ENCODE peak calls at places on chromosome 5, in five cellular contexts. D, R, N, U and I are unnamed samples.

GRCh38 chr5:168931638-168932345 is 352.6 kb upstream of the PANK3 start:
- DNase-seq in D (no peak), R (no peak), N (no peak), U (no peak), I (no peak)

GRCh38 chr5:147481857-147482256 is 28.0 kb downstream of the DPYSL3 start:
- DNase-seq in D (no peak), R (no peak), N (no peak), U (no peak), I (no peak)

GRCh38 chr5:175548899-175549311 is 70.5 kb downstream of the SFXN1 start:
- DNase-seq in D (no peak), R (no peak), N (no peak), U (no peak), I (no peak)

GRCh38 chr5:120599576-120599975 is 135.5 kb downstream of the PRR16 start:
- DNase-seq in D (no peak), R (no peak), N (no peak), U (no peak), I (no peak)

GRCh38 chr5:125700380-125700856 is 722.8 kb upstream of the GRAMD2B start:
- DNase-seq in D (no peak), R (no peak), N (no peak), U (peak; percentile 38), I (no peak)

GRCh38 chr5:109936091-109936490 is 246.4 kb downstream of the MAN2A1 start:
- DNase-seq in D (no peak), R (no peak), N (no peak), U (no peak), I (no peak)

GRCh38 chr5:141787376-141787775 is 90.8 kb downstream of the PCDH1 start:
- DNase-seq in D (peak; percentile 64), R (no peak), N (no peak), U (no peak), I (no peak)

GRCh38 chr5:76326559-76327351 is 76.3 kb upstream of the IQGAP2 start:
- DNase-seq in D (peak; percentile 74), R (no peak), N (no peak), U (no peak), I (no peak)

GRCh38 chr5:77312411-77312810 is 101.9 kb downstream of the PDE8B start:
- DNase-seq in D (no peak), R (no peak), N (no peak), U (peak; percentile 7), I (no peak)

GRCh38 chr5:76547242-76547890 is 75.8 kb downstream of the F2RL2 start:
- DNase-seq in D (peak; percentile 36), R (no peak), N (no peak), U (no peak), I (peak; percentile 15)

GRCh38 chr5:72021651-72022357 is 85.5 kb upstream of the MAP1B start:
- DNase-seq in D (no peak), R (no peak), N (no peak), U (no peak), I (no peak)

GRCh38 chr5:159893020-159893695 is 23.1 kb upstream of the ADRA1B start:
- DNase-seq in D (no peak), R (no peak), N (no peak), U (no peak), I (no peak)

GRCh38 chr5:88683506-88684135 is 199.4 kb downstream of the MEF2C start:
- DNase-seq in D (peak; percentile 76), R (no peak), N (no peak), U (peak; percentile 48), I (no peak)

GRCh38 chr5:10699281-10699874 is 61.7 kb downstream of the DAP start:
- DNase-seq in D (no peak), R (no peak), N (no peak), U (no peak), I (no peak)

GRCh38 chr5:34524123-34524522 is 132.0 kb upstream of the RAI14 start:
- DNase-seq in D (no peak), R (no peak), N (no peak), U (peak; percentile 36), I (no peak)

GRCh38 chr5:51389582-51390463 is 6.6 kb downstream of the ISL1 start:
- DNase-seq in D (no peak), R (no peak), N (no peak), U (no peak), I (no peak)

GRCh38 chr5:10140195-10140973 is 109.3 kb downstream of the ATPSCKMT start:
- DNase-seq in D (no peak), R (no peak), N (no peak), U (peak; percentile 41), I (no peak)

GRCh38 chr5:111254613-111255012 is 30.4 kb downstream of the CAMK4 start:
- DNase-seq in D (no peak), R (no peak), N (no peak), U (no peak), I (peak; percentile 65)

GRCh38 chr5:79074641-79075040 is 5.1 kb downstream of the BHMT2 start:
- DNase-seq in D (peak; percentile 18), R (no peak), N (no peak), U (peak; percentile 6), I (no peak)

GRCh38 chr5:27788184-27788583 is 749.8 kb upstream of the CDH9 start:
- DNase-seq in D (no peak), R (no peak), N (no peak), U (no peak), I (no peak)

GRCh38 chr5:21776466-21776865 is 1076.7 kb downstream of the CDH12 start:
- DNase-seq in D (no peak), R (no peak), N (no peak), U (no peak), I (no peak)

GRCh38 chr5:65986050-65986451 is 59.7 kb downstream of the ERBIN start:
- DNase-seq in D (peak; percentile 9), R (no peak), N (no peak), U (no peak), I (no peak)

GRCh38 chr5:26482817-26483375 is 555.5 kb downstream of the CDH9 start:
- DNase-seq in D (peak; percentile 70), R (peak; percentile 37), N (no peak), U (peak; percentile 75), I (no peak)

GRCh38 chr5:2914022-2914661 is 162.7 kb upstream of the IRX2 start:
- DNase-seq in D (no peak), R (peak; percentile 11), N (no peak), U (no peak), I (no peak)

GRCh38 chr5:52856564-52856963 is 68.8 kb downstream of the ITGA1 start:
- DNase-seq in D (peak; percentile 36), R (no peak), N (no peak), U (no peak), I (no peak)

GRCh38 chr5:15704397-15704947 is 204.5 kb downstream of the FBXL7 start:
- DNase-seq in D (no peak), R (no peak), N (no peak), U (no peak), I (no peak)

GRCh38 chr5:132030610-132031009 is 19.2 kb upstream of the ACSL6 start:
- DNase-seq in D (no peak), R (no peak), N (no peak), U (no peak), I (no peak)

GRCh38 chr5:42985129-42986037 is 54.7 kb downstream of the ANXA2R start:
- DNase-seq in D (no peak), R (no peak), N (no peak), U (no peak), I (no peak)

GRCh38 chr5:1437876-1438559 is 7.2 kb downstream of the SLC6A3 start:
- DNase-seq in D (no peak), R (no peak), N (no peak), U (no peak), I (no peak)

GRCh38 chr5:6180231-6180872 is 198.0 kb downstream of the MED10 start:
- DNase-seq in D (no peak), R (no peak), N (no peak), U (no peak), I (no peak)
- H3K9me3 ChIP-seq in D (no peaks in the 10 kb centered on the region), R (no peaks in the 10 kb centered on the region), N (no peaks in the 10 kb centered on the region), U (no peaks in the 10 kb centered on the region), I (no peaks in the 10 kb centered on the region)

GRCh38 chr5:180251141-180251540 is 40.7 kb downstream of the MAPK9 start:
- DNase-seq in D (no peak), R (no peak), N (no peak), U (no peak), I (no peak)
- H3K9me3 ChIP-seq in D (peaks cover 25% of the 10 kb centered on the region), R (peaks cover 12% of the 10 kb centered on the region), N (peaks cover 100% of the 10 kb centered on the region), U (peaks cover 94% of the 10 kb centered on the region), I (peaks cover 21% of the 10 kb centered on the region)

DNA sequence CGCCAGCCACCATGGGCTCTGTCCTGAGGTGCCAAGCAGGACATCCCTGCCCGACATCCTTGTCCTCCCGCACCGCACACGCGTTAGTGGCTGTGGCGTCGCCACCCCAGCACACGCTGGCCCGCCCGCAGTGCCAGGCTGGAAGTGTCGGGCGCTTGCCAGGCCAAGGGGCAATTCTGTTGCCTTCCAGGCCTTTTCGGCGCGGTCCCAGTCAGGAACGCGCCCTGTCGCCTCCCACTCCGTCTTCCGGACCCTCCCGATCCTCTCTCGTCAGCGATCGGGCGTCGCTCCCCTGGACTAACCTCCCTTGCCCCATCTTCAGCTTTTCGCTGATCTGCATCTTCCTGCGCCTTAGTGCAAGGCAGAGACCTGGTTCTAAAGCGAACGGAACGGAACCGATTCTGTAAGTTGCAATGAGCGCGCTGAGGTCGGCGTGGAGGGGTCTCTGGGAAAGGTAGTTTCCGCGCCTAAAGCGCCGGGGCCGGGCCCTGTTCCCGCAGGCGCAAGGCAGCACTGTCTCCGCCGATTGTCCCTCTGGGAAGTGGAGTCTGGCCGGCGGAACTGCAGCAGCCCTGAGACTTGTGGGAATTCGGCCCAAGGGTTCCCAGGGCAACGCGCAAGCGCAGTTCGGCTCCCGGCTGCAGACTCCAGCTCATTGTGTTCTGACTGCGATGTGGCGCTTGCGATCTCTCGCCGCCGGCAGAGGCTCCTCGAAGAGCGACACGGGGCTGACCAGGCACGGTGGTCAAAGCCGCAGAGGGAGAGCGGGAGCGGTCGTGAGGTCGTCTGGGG is at the start of gene ZNF454:
- DNase-seq in D (peak; percentile 84), R (peak; percentile 90), N (peak; percentile 95), U (no peak), I (no peak)
- H3K9me3 ChIP-seq in D (peaks cover 21% of the 10 kb centered on the region), R (peaks cover 13% of the 10 kb centered on the region), N (peaks cover 46% of the 10 kb centered on the region), U (peaks cover 44% of the 10 kb centered on the region), I (peaks cover 20% of the 10 kb centered on the region)

DNA sequence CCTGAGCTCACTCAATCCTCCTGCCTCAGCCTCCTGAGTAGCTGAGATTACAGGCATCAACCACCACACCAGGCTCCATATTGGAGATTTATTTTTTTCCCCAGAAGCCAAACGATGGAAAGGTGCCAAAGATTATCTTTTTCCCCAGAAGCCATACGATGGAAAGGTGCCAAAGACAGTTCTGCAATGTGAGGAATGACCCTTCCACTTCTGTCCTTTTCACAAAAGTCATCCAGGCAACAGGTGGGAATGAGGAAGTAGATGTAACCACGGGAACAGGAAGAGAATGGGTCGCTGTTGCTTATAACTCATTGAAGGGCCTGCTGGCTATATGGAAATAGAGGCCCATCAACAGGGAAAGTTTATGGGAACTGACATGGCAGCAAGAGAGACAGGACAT is 233.7 kb upstream of the MSX2 start:
- DNase-seq in D (no peak), R (no peak), N (no peak), U (no peak), I (no peak)
- H3K9me3 ChIP-seq in D (no peaks in the 10 kb centered on the region), R (no peaks in the 10 kb centered on the region), N (no peaks in the 10 kb centered on the region), U (peaks cover 2% of the 10 kb centered on the region), I (no peaks in the 10 kb centered on the region)

GRCh38 chr5:171981847-171982246 is 24.6 kb downstream of the FBXW11 start:
- DNase-seq in D (no peak), R (no peak), N (no peak), U (no peak), I (no peak)
- H3K9me3 ChIP-seq in D (peaks cover 13% of the 10 kb centered on the region), R (peaks cover 2% of the 10 kb centered on the region), N (peaks cover 28% of the 10 kb centered on the region), U (peaks cover 17% of the 10 kb centered on the region), I (peaks cover 7% of the 10 kb centered on the region)